ENCODE peak calls at places on chromosomes 1 and 21, in six cellular contexts. One of them, this sample, is unnamed.

GRCh38 chr1:23370744-23371710 is 1.4 kb upstream of the ZNF436 start:
- DNase-seq in fibroblast of lung: peak
- DNase-seq in brain microvascular endothelial cell: no peak
- DNase-seq in ovary: no peak
- DNase-seq in HL-60: no peak
- DNase-seq in tibial nerve: no peak
- DNase-seq in this sample: peak

GRCh38 chr1:118618618-118619340 is 369.4 kb downstream of the TBX15 start:
- DNase-seq in brain microvascular endothelial cell: no peak
- DNase-seq in HL-60: no peak
- DNase-seq in fibroblast of lung: no peak
- DNase-seq in tibial nerve: no peak
- DNase-seq in ovary: no peak
- DNase-seq in this sample: peak

GRCh38 chr1:19885821-19886220 is 3.6 kb downstream of the OTUD3 start:
- DNase-seq in tibial nerve: no peak
- DNase-seq in ovary: no peak
- DNase-seq in fibroblast of lung: peak
- DNase-seq in HL-60: no peak
- DNase-seq in brain microvascular endothelial cell: no peak
- DNase-seq in this sample: no peak

GRCh38 chr1:67274623-67275325 is 32.9 kb upstream of the IL12RB2 start:
- DNase-seq in fibroblast of lung: no peak
- DNase-seq in brain microvascular endothelial cell: no peak
- DNase-seq in HL-60: no peak
- DNase-seq in tibial nerve: no peak
- DNase-seq in ovary: no peak
- DNase-seq in this sample: no peak

GRCh38 chr1:203128691-203129500 is 1.4 kb downstream of the ADORA1 start:
- DNase-seq in tibial nerve: no peak
- DNase-seq in brain microvascular endothelial cell: no peak
- DNase-seq in HL-60: no peak
- DNase-seq in fibroblast of lung: no peak
- DNase-seq in ovary: no peak
- DNase-seq in this sample: peak

GRCh38 chr21:40215941-40216340 is 348.7 kb downstream of the PCP4 start:
- DNase-seq in ovary: no peak
- DNase-seq in brain microvascular endothelial cell: no peak
- DNase-seq in HL-60: no peak
- DNase-seq in fibroblast of lung: no peak
- DNase-seq in tibial nerve: no peak
- DNase-seq in this sample: no peak

GRCh38 chr1:186082235-186082937 is 292.7 kb downstream of the TPR start:
- DNase-seq in ovary: peak
- DNase-seq in brain microvascular endothelial cell: peak
- DNase-seq in fibroblast of lung: peak
- DNase-seq in tibial nerve: peak
- DNase-seq in HL-60: peak
- DNase-seq in this sample: peak

GRCh38 chr1:154386643-154387352 is 18.3 kb upstream of the IL6R start:
- DNase-seq in ovary: no peak
- DNase-seq in tibial nerve: no peak
- DNase-seq in fibroblast of lung: no peak
- DNase-seq in HL-60: no peak
- DNase-seq in brain microvascular endothelial cell: no peak
- DNase-seq in this sample: no peak

GRCh38 chr1:241265428-241265827 is 91.6 kb downstream of the RGS7 start:
- DNase-seq in ovary: no peak
- DNase-seq in HL-60: no peak
- DNase-seq in fibroblast of lung: no peak
- DNase-seq in tibial nerve: no peak
- DNase-seq in brain microvascular endothelial cell: no peak
- DNase-seq in this sample: peak

GRCh38 chr1:204858381-204858821 is 12.3 kb upstream of the NFASC start:
- DNase-seq in brain microvascular endothelial cell: no peak
- DNase-seq in HL-60: no peak
- DNase-seq in ovary: no peak
- DNase-seq in tibial nerve: no peak
- DNase-seq in fibroblast of lung: peak
- DNase-seq in this sample: no peak

GRCh38 chr1:109357673-109358072 is 40.0 kb downstream of the SORT1 start:
- DNase-seq in fibroblast of lung: no peak
- DNase-seq in brain microvascular endothelial cell: peak
- DNase-seq in ovary: no peak
- DNase-seq in HL-60: no peak
- DNase-seq in tibial nerve: no peak
- DNase-seq in this sample: no peak

DNA sequence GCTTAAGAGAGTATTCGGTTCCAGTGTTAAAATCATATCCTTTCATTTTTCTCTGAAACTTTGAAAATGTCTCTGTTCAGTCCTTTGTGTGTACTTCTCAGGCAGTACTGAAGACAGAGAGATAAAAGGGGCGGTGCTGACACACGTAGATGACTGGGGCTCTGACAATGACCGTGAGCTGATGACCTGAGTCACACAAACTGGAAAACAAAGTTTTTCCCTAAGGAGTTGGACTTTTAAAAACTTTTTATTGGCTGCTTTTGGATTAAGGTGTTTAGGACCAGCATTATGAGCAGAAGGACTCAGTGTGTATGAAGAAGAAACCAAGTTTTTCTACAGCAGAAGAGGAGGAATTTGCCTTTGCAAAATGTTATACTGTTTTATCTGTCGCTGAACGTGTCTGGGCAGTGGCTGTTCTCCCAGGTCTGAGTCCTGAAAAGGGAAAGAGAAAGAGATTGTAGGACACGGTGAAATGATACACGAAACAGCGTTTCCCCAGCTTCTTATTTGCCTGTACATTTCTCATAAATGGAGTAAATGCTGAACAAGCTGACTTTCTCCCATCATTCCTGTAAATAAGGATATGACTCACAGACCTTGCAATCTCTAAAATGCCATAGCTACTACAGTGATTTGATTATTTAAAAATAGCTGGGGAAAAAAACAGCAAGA is 51.5 kb downstream of the MAP3K7CL start:
- DNase-seq in ovary: no peak
- DNase-seq in tibial nerve: no peak
- DNase-seq in HL-60: no peak
- DNase-seq in brain microvascular endothelial cell: peak
- DNase-seq in fibroblast of lung: peak
- DNase-seq in this sample: peak
- H3K27ac ChIP-seq in ovary: peak
- H3K27ac ChIP-seq in tibial nerve: no peak
- H3K27ac ChIP-seq in HL-60: no peak
- H3K27ac ChIP-seq in brain microvascular endothelial cell: peak
- H3K27ac ChIP-seq in fibroblast of lung: peak
- H3K27ac ChIP-seq in this sample: peak

GRCh38 chr1:208047476-208047934 is 136.6 kb upstream of the CD34 start:
- DNase-seq in HL-60: no peak
- DNase-seq in brain microvascular endothelial cell: peak
- DNase-seq in ovary: peak
- DNase-seq in fibroblast of lung: peak
- DNase-seq in tibial nerve: peak
- DNase-seq in this sample: peak

GRCh38 chr1:208052135-208052534 is 141.2 kb upstream of the CD34 start:
- DNase-seq in brain microvascular endothelial cell: no peak
- DNase-seq in fibroblast of lung: no peak
- DNase-seq in HL-60: no peak
- DNase-seq in tibial nerve: no peak
- DNase-seq in ovary: no peak
- DNase-seq in this sample: no peak

GRCh38 chr1:208047975-208048374 is 137.1 kb upstream of the CD34 start:
- DNase-seq in fibroblast of lung: peak
- DNase-seq in ovary: peak
- DNase-seq in HL-60: no peak
- DNase-seq in brain microvascular endothelial cell: no peak
- DNase-seq in tibial nerve: peak
- DNase-seq in this sample: peak

GRCh38 chr1:208051651-208052050 is 140.7 kb upstream of the CD34 start:
- DNase-seq in ovary: no peak
- DNase-seq in brain microvascular endothelial cell: no peak
- DNase-seq in fibroblast of lung: no peak
- DNase-seq in tibial nerve: no peak
- DNase-seq in HL-60: no peak
- DNase-seq in this sample: no peak

GRCh38 chr1:208048904-208049303 is 138.0 kb upstream of the CD34 start:
- DNase-seq in ovary: no peak
- DNase-seq in fibroblast of lung: no peak
- DNase-seq in HL-60: no peak
- DNase-seq in tibial nerve: no peak
- DNase-seq in brain microvascular endothelial cell: no peak
- DNase-seq in this sample: no peak
- H3K27ac ChIP-seq in ovary: peak
- H3K27ac ChIP-seq in fibroblast of lung: no peak
- H3K27ac ChIP-seq in HL-60: no peak
- H3K27ac ChIP-seq in tibial nerve: no peak
- H3K27ac ChIP-seq in brain microvascular endothelial cell: no peak
- H3K27ac ChIP-seq in this sample: no peak

DNA sequence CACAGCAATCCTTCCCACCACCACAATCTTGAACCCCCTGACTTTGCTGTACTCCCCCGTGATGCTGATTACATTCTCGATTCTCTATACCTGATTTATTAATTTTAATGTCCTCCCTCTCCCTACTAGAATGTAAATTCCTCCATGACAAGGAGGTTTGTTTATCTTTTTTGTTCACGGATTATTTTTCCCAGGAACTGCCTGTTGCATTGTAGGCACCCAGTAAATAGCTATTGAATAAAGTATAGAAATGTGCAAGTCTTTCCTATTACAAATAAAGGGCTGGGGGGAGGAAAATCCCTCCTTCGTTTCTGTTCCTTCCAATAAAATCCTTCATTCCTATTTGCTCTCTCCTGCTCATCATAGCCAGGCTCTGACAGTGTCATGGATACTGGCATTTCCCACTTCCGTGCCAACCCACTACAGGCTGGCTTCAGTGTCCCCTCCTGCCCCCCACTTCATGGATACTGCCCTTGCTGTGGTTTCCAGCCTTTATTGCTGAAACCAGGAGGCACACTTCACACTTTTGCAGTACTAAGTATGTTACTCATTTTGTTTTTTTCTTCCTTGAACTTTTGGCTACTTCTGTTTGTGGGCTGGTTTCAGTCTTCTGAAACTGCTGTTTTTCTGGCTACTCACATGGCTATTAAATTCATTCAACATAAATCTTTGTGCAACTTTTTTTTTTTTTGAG is 7.5 kb downstream of the KIF1B start:
- DNase-seq in brain microvascular endothelial cell: no peak
- DNase-seq in tibial nerve: no peak
- DNase-seq in HL-60: no peak
- DNase-seq in ovary: no peak
- DNase-seq in fibroblast of lung: peak
- DNase-seq in this sample: peak
- H3K27ac ChIP-seq in brain microvascular endothelial cell: no peak
- H3K27ac ChIP-seq in tibial nerve: no peak
- H3K27ac ChIP-seq in HL-60: no peak
- H3K27ac ChIP-seq in ovary: peak
- H3K27ac ChIP-seq in fibroblast of lung: peak
- H3K27ac ChIP-seq in this sample: peak

DNA sequence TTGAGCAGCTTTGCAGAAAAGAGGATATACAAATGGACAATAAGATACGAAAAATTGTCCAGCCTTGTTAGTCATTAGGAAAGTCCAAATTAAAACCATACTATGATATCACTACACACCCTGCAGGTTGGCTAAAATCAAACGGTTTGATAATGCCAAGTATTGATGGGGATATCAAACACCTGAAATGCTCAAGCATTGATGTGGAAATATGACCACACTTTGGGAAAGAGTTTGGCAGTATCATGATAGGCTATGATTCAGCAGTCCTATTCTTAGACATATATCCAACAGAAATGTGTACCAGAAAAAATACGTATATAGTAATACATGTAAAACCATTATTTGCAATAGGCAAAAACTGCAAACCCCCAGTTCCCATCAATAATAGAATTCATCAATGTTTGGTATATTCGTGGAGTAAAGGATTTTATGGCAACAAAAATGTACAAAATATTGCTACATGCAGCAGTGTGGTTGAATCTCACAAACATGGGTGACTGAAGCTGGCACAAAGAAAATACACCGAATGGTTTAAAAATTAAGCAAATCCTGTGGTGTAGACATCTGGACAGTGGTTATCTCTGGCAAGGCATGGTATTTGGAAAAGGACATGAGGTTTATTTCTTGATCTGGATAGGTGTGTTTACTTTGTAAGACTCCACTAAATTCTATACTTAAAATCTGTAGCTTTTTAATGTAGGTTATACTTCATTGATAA is 243.2 kb downstream of the FGGY start:
- DNase-seq in brain microvascular endothelial cell: no peak
- DNase-seq in fibroblast of lung: no peak
- DNase-seq in ovary: no peak
- DNase-seq in HL-60: no peak
- DNase-seq in tibial nerve: no peak
- DNase-seq in this sample: no peak
- H3K27ac ChIP-seq in brain microvascular endothelial cell: no peak
- H3K27ac ChIP-seq in fibroblast of lung: no peak
- H3K27ac ChIP-seq in ovary: no peak
- H3K27ac ChIP-seq in HL-60: no peak
- H3K27ac ChIP-seq in tibial nerve: no peak
- H3K27ac ChIP-seq in this sample: no peak

GRCh38 chr21:32364387-32364786 is 28.4 kb downstream of the URB1 start:
- DNase-seq in fibroblast of lung: peak
- DNase-seq in HL-60: no peak
- DNase-seq in ovary: no peak
- DNase-seq in brain microvascular endothelial cell: no peak
- DNase-seq in tibial nerve: peak
- DNase-seq in this sample: no peak

GRCh38 chr21:32360401-32360981 is 32.3 kb downstream of the URB1 start:
- DNase-seq in tibial nerve: no peak
- DNase-seq in brain microvascular endothelial cell: no peak
- DNase-seq in ovary: no peak
- DNase-seq in HL-60: no peak
- DNase-seq in fibroblast of lung: no peak
- DNase-seq in this sample: no peak

GRCh38 chr21:32356874-32357395 is 35.9 kb downstream of the URB1 start:
- DNase-seq in fibroblast of lung: no peak
- DNase-seq in tibial nerve: no peak
- DNase-seq in ovary: no peak
- DNase-seq in brain microvascular endothelial cell: no peak
- DNase-seq in HL-60: no peak
- DNase-seq in this sample: no peak

GRCh38 chr21:32364801-32365200 is 28.0 kb downstream of the URB1 start:
- DNase-seq in tibial nerve: no peak
- DNase-seq in HL-60: no peak
- DNase-seq in ovary: no peak
- DNase-seq in brain microvascular endothelial cell: no peak
- DNase-seq in fibroblast of lung: no peak
- DNase-seq in this sample: no peak

GRCh38 chr21:32359719-32360260 is 33.0 kb downstream of the URB1 start:
- DNase-seq in HL-60: no peak
- DNase-seq in brain microvascular endothelial cell: no peak
- DNase-seq in ovary: no peak
- DNase-seq in tibial nerve: no peak
- DNase-seq in fibroblast of lung: no peak
- DNase-seq in this sample: no peak
- H3K27ac ChIP-seq in HL-60: no peak
- H3K27ac ChIP-seq in brain microvascular endothelial cell: no peak
- H3K27ac ChIP-seq in ovary: no peak
- H3K27ac ChIP-seq in tibial nerve: no peak
- H3K27ac ChIP-seq in fibroblast of lung: no peak
- H3K27ac ChIP-seq in this sample: no peak

This sample was measured in osteoblast.